ENCODE peak calls at places on chromosomes 3 and 15, in eight cellular contexts. B, M, E, D, H, O, W and X are unnamed samples.

GRCh38 chr3:45647148-45647619 is 42.0 kb upstream of the SACM1L start:
- DNase-seq in B (no peak), M (no peak), E (peak), D (no peak), H (no peak), O (no peak), W (peak), X (peak)

GRCh38 chr15:99164119-99164518 is 59.2 kb downstream of the SYNM start:
- DNase-seq in B (no peak), M (no peak), E (no peak), D (no peak), H (no peak), O (no peak), W (no peak), X (no peak)

GRCh38 chr15:95300958-95301357 is 1029.5 kb upstream of the NR2F2 start:
- DNase-seq in B (no peak), M (no peak), E (peak), D (no peak), H (no peak), O (no peak), W (no peak), X (no peak)

GRCh38 chr3:169945313-169945712 is 21.3 kb upstream of the SEC62 start:
- DNase-seq in B (no peak), M (no peak), E (no peak), D (no peak), H (peak), O (no peak), W (peak), X (no peak)

GRCh38 chr3:183845608-183846288 is 20.4 kb upstream of the MAP6D1 start:
- DNase-seq in B (no peak), M (no peak), E (no peak), D (no peak), H (no peak), O (no peak), W (no peak), X (peak)

GRCh38 chr3:194304186-194304917 is 46.8 kb downstream of the CPN2 start:
- DNase-seq in B (no peak), M (no peak), E (no peak), D (no peak), H (no peak), O (no peak), W (no peak), X (no peak)

GRCh38 chr15:76903251-76903681 is 1.9 kb downstream of the SCAPER start:
- DNase-seq in B (no peak), M (no peak), E (peak), D (no peak), H (no peak), O (no peak), W (peak), X (peak)

GRCh38 chr3:188319569-188319968 is 165.6 kb downstream of the LPP start:
- DNase-seq in B (no peak), M (no peak), E (peak), D (no peak), H (no peak), O (no peak), W (no peak), X (no peak)

GRCh38 chr15:73956276-73957086 is 30.2 kb downstream of the LOXL1 start:
- DNase-seq in B (no peak), M (no peak), E (peak), D (no peak), H (no peak), O (no peak), W (peak), X (peak)

GRCh38 chr3:162007722-162008121 is 511.1 kb downstream of the OTOL1 start:
- DNase-seq in B (no peak), M (no peak), E (no peak), D (no peak), H (no peak), O (no peak), W (no peak), X (no peak)

GRCh38 chr15:95304116-95304873 is 1026.2 kb upstream of the NR2F2 start:
- DNase-seq in B (no peak), M (no peak), E (peak), D (no peak), H (no peak), O (no peak), W (no peak), X (peak)